ENCODE peak calls at places on chromosomes 7 and 10, in seven cellular contexts. X is ovary, L is brain microvascular endothelial cell, D is A549, Q is transverse colon, R is skeletal muscle cell, F is mesendoderm. H is an unnamed sample.

GRCh38 chr10:129919358-129919757 is 44.7 kb downstream of the EBF3 start:
- DNase-seq in L (no peak), R (no peak), X (peak; percentile 13), Q (no peak), F (no peak), D (no peak), H (no peak)

GRCh38 chr10:7634142-7634894 is 32.4 kb downstream of the ITIH5 start:
- DNase-seq in Q (no peak), D (no peak), X (no peak), F (no peak), L (no peak), R (no peak), H (no peak)

GRCh38 chr10:73788864-73789658 is 3.7 kb downstream of the ZSWIM8 start:
- DNase-seq in R (no peak), Q (no peak), X (no peak), D (no peak), L (no peak), F (peak; percentile 20), H (no peak)

GRCh38 chr10:35423505-35424306 is 87.4 kb downstream of the CCNY start:
- DNase-seq in Q (no peak), F (no peak), L (peak; percentile 68), R (no peak), X (no peak), D (no peak), H (no peak)

GRCh38 chr10:124073642-124074377 is 19.6 kb downstream of the CHST15 start:
- DNase-seq in Q (no peak), X (no peak), F (no peak), L (no peak), D (no peak), R (no peak), H (no peak)

GRCh38 chr10:93746844-93747284 is 10.9 kb upstream of the LGI1 start:
- DNase-seq in F (peak; percentile 97), D (peak; percentile 59), X (no peak), L (peak; percentile 95), Q (peak; percentile 22), R (peak; percentile 84), H (no peak)

GRCh38 chr7:484365-485101 is 35.1 kb downstream of the PDGFA start:
- DNase-seq in X (peak; percentile 31), L (no peak), F (peak; percentile 68), Q (no peak), R (no peak), D (no peak), H (no peak)

GRCh38 chr10:98269435-98269912 is 1.5 kb upstream of the LOXL4 start:
- DNase-seq in F (peak; percentile 92), X (peak; percentile 83), R (peak; percentile 37), Q (peak; percentile 44), D (peak; percentile 68), L (peak; percentile 70), H (peak; percentile 83)

GRCh38 chr7:77184990-77185389 is 14.6 kb downstream of the FGL2 start:
- DNase-seq in R (no peak), Q (no peak), D (no peak), L (no peak), X (no peak), F (no peak), H (no peak)

GRCh38 chr7:107614425-107614824 is 34.4 kb downstream of the BCAP29 start:
- DNase-seq in R (peak; percentile 73), X (no peak), D (no peak), F (no peak), L (peak; percentile 14), Q (no peak), H (no peak)

GRCh38 chr10:35300063-35300699 is 36.1 kb upstream of the CCNY start:
- DNase-seq in Q (peak; percentile 21), X (no peak), D (peak; percentile 83), F (peak; percentile 43), R (peak; percentile 96), L (peak; percentile 52), H (no peak)

GRCh38 chr7:157637216-157637954 is 300.6 kb downstream of the DNAJB6 start:
- DNase-seq in R (no peak), Q (no peak), D (no peak), X (no peak), L (no peak), F (no peak), H (no peak)

GRCh38 chr7:116510795-116511194 is 11.3 kb downstream of the CAV2 start:
- DNase-seq in R (no peak), F (no peak), X (no peak), Q (no peak), D (no peak), L (no peak), H (no peak)

GRCh38 chr7:15914611-15915010 is 228.1 kb upstream of the MEOX2 start:
- DNase-seq in R (no peak), D (no peak), F (no peak), L (no peak), X (no peak), Q (no peak), H (no peak)

GRCh38 chr10:123563581-123563855 is 102.6 kb upstream of the GPR26 start:
- DNase-seq in X (no peak), D (no peak), F (no peak), Q (no peak), L (no peak), R (no peak), H (no peak)

DNA sequence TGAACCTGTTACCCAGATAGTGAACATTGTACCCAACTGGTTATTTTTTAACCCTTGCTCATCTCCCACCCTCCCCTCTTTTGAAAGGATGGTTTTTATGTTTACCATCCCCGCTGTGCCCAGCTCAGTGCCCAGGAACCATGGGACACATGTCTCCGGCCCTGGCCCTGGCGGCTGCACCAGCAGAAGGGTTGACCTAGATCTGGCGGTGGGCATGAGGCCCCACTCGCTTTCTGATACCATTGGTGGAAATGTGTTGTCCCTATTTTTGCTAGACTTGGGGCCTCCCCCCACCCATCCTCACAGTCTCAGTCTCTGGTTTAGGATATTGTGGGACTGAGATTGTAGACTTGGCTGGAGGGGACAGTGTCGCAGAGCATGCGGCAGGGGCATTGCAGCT is 11.9 kb downstream of the PFKFB3 start:
- DNase-seq in X (no peak), Q (no peak), R (no peak), L (no peak), F (no peak), D (no peak), H (no peak)
- H3K4me3 ChIP-seq in X (no peak overlapping the region), Q (no peak overlapping the region), R (no peak overlapping the region), L (no peak overlapping the region), F (no peak overlapping the region), D (no peak overlapping the region), H (no peak overlapping the region)

GRCh38 chr10:99779335-99779734 is 3.1 kb upstream of the ABCC2 start:
- DNase-seq in F (no peak), R (peak; percentile 52), L (peak; percentile 66), D (peak; percentile 82), X (no peak), Q (no peak), H (no peak)
- H3K4me3 ChIP-seq in F (no peak overlapping the region), R (peak overlapping the region; percentile 31), L (peak overlapping the region; percentile 30), D (peak overlapping the region; percentile 37), X (no peak overlapping the region), Q (no peak overlapping the region), H (no peak overlapping the region)

GRCh38 chr10:3415878-3416605 is 243.5 kb upstream of the PITRM1 start:
- DNase-seq in R (no peak), Q (no peak), X (no peak), F (no peak), D (no peak), L (no peak), H (no peak)

GRCh38 chr10:3412646-3413045 is 240.1 kb upstream of the PITRM1 start:
- DNase-seq in F (no peak), L (no peak), Q (no peak), R (no peak), X (no peak), D (no peak), H (no peak)

GRCh38 chr10:3415038-3415736 is 242.6 kb upstream of the PITRM1 start:
- DNase-seq in X (no peak), R (no peak), D (no peak), F (no peak), Q (no peak), L (no peak), H (no peak)

GRCh38 chr10:3412071-3412582 is 239.5 kb upstream of the PITRM1 start:
- DNase-seq in F (no peak), L (no peak), Q (no peak), R (no peak), D (no peak), X (no peak), H (no peak)

GRCh38 chr10:3413937-3414710 is 241.5 kb upstream of the PITRM1 start:
- DNase-seq in L (no peak), X (no peak), R (no peak), F (no peak), D (no peak), Q (no peak), H (no peak)
- H3K4me3 ChIP-seq in L (no peak overlapping the region), X (no peak overlapping the region), R (no peak overlapping the region), F (no peak overlapping the region), D (no peak overlapping the region), Q (no peak overlapping the region), H (no peak overlapping the region)

GRCh38 chr7:30912986-30913671 is 1.5 kb downstream of the AQP1 start:
- DNase-seq in R (no peak), Q (no peak), F (no peak), D (no peak), L (no peak), X (no peak), H (peak; percentile 55)
- H3K4me3 ChIP-seq in R (no peak overlapping the region), Q (peak overlapping the region; percentile 27), F (no peak overlapping the region), D (no peak overlapping the region), L (no peak overlapping the region), X (no peak overlapping the region), H (peak overlapping the region; percentile 25)

GRCh38 chr7:112159346-112159745 is 46.9 kb downstream of the DOCK4 start:
- DNase-seq in L (no peak), X (no peak), Q (no peak), F (no peak), D (no peak), R (no peak), H (no peak)

GRCh38 chr7:112154690-112155089 is 51.5 kb downstream of the DOCK4 start:
- DNase-seq in D (no peak), Q (no peak), X (no peak), F (no peak), L (no peak), R (no peak), H (no peak)

GRCh38 chr7:112156412-112156811 is 49.8 kb downstream of the DOCK4 start:
- DNase-seq in F (no peak), D (no peak), Q (no peak), L (no peak), X (no peak), R (no peak), H (no peak)

GRCh38 chr7:112160130-112160770 is 45.9 kb downstream of the DOCK4 start:
- DNase-seq in Q (no peak), X (no peak), D (peak; percentile 44), L (peak; percentile 51), R (no peak), F (peak; percentile 66), H (no peak)

DNA sequence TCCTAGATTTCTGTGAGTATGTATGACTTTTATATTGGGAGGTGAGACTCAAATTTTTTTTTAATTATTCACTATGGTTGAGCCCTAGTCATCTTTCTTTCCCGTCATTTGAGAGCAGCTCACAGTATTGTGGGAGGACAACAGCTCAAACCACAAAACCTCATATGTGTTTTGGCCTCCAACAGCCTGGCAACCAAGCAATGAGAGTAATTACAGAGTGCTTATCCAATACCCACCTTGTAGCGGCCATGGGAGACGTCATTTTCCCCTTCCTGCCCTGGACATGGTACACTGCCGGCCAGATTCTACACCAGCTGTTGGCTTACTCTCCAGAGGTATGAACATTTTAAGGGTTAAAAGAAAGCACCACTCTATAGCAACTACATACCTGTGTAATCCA is 49.1 kb downstream of the DOCK4 start:
- DNase-seq in X (no peak), L (peak; percentile 93), D (no peak), Q (no peak), F (no peak), R (peak; percentile 59), H (no peak)
- H3K4me3 ChIP-seq in X (no peak overlapping the region), L (no peak overlapping the region), D (no peak overlapping the region), Q (no peak overlapping the region), F (no peak overlapping the region), R (no peak overlapping the region), H (no peak overlapping the region)

H was measured in pancreas.